ENCODE peak calls at places on chromosomes 2 and 18, in nine cellular contexts. B is CD8-positive, alpha-beta T cell; K is H1; A is upper lobe of right lung; S is neural progenitor cell; R is transverse colon; I is colonic mucosa; T is breast epithelium; W is heart left ventricle. Y is an unnamed sample.

GRCh38 chr2:196528486-196529223 is 110.9 kb upstream of the CCDC150 start:
- DNase-seq in B (no peak), K (no peak), A (no peak), S (no peak), R (no peak), I (no peak), T (no peak), W (no peak), Y (no peak)

GRCh38 chr2:210768329-210768910 is 212.0 kb downstream of the CPS1 start:
- DNase-seq in B (no peak), K (no peak), A (no peak), S (peak; percentile 19), R (no peak), I (no peak), T (no peak), W (no peak), Y (no peak)

GRCh38 chr18:48730010-48730409 is 191.2 kb downstream of the CTIF start:
- DNase-seq in B (no peak), K (no peak), A (no peak), S (no peak), R (no peak), I (no peak), T (no peak), W (peak; percentile 2), Y (no peak)

GRCh38 chr2:46014911-46015654 is 282.1 kb upstream of the EPAS1 start:
- DNase-seq in B (no peak), K (peak; percentile 47), A (no peak), S (peak; percentile 56), R (no peak), I (no peak), T (no peak), W (no peak), Y (peak; percentile 71)

GRCh38 chr2:18883626-18884456 is 294.5 kb upstream of the NT5C1B start:
- DNase-seq in B (no peak), K (no peak), A (no peak), S (peak; percentile 11), R (no peak), I (no peak), T (no peak), W (no peak), Y (peak; percentile 12)

GRCh38 chr2:149860276-149860921 is 272.8 kb upstream of the MMADHC start:
- DNase-seq in B (no peak), K (no peak), A (no peak), S (no peak), R (no peak), I (peak; percentile 19), T (no peak), W (peak; percentile 40), Y (peak; percentile 21)

GRCh38 chr2:135096665-135097446 is 44.8 kb downstream of the RAB3GAP1 start:
- DNase-seq in B (no peak), K (no peak), A (no peak), S (no peak), R (no peak), I (no peak), T (no peak), W (no peak), Y (no peak)

GRCh38 chr2:137173514-137173913 is 408.2 kb downstream of the THSD7B start:
- DNase-seq in B (no peak), K (no peak), A (no peak), S (no peak), R (no peak), I (no peak), T (no peak), W (no peak), Y (no peak)

GRCh38 chr2:180124273-180124881 is 117.3 kb upstream of the CWC22 start:
- DNase-seq in B (no peak), K (no peak), A (no peak), S (peak; percentile 55), R (no peak), I (no peak), T (no peak), W (no peak), Y (no peak)

GRCh38 chr2:227780981-227781630 is 32.5 kb upstream of the CCL20 start:
- DNase-seq in B (no peak), K (no peak), A (no peak), S (no peak), R (peak; percentile 81), I (peak; percentile 89), T (no peak), W (no peak), Y (peak; percentile 71)

GRCh38 chr2:28636491-28636890 is 115.1 kb upstream of the PPP1CB start:
- DNase-seq in B (no peak), K (no peak), A (no peak), S (no peak), R (no peak), I (no peak), T (no peak), W (no peak), Y (no peak)

GRCh38 chr2:197212344-197213262 is 98.0 kb downstream of the ANKRD44 start:
- DNase-seq in B (no peak), K (no peak), A (no peak), S (no peak), R (no peak), I (peak; percentile 29), T (no peak), W (no peak), Y (no peak)

GRCh38 chr2:65114921-65115320 is 15.0 kb downstream of the RAB1A start:
- DNase-seq in B (no peak), K (no peak), A (no peak), S (no peak), R (no peak), I (no peak), T (no peak), W (no peak), Y (no peak)

GRCh38 chr2:101737478-101738240 is 40.2 kb downstream of the MAP4K4 start:
- DNase-seq in B (no peak), K (no peak), A (no peak), S (no peak), R (no peak), I (no peak), T (no peak), W (no peak), Y (no peak)

GRCh38 chr2:190404487-190404886 is 3.7 kb upstream of the MFSD6 start:
- DNase-seq in B (no peak), K (no peak), A (no peak), S (no peak), R (no peak), I (peak; percentile 63), T (no peak), W (no peak), Y (no peak)

GRCh38 chr2:157233506-157233905 is 24.0 kb upstream of the GALNT5 start:
- DNase-seq in B (no peak), K (no peak), A (no peak), S (no peak), R (no peak), I (no peak), T (no peak), W (no peak), Y (no peak)

GRCh38 chr2:54673501-54673998 is 49.9 kb upstream of the EML6 start:
- DNase-seq in B (no peak), K (peak; percentile 45), A (peak; percentile 87), S (no peak), R (peak; percentile 79), I (peak; percentile 87), T (peak; percentile 62), W (peak; percentile 90), Y (peak; percentile 62)

GRCh38 chr2:67880291-67880761 is 182.5 kb downstream of the C1D start:
- DNase-seq in B (no peak), K (no peak), A (no peak), S (peak; percentile 33), R (no peak), I (no peak), T (no peak), W (no peak), Y (peak; percentile 37)

GRCh38 chr18:33372442-33372841 is 68.1 kb downstream of the CCDC178 start:
- DNase-seq in B (no peak), K (no peak), A (no peak), S (no peak), R (no peak), I (no peak), T (no peak), W (no peak), Y (no peak)

DNA sequence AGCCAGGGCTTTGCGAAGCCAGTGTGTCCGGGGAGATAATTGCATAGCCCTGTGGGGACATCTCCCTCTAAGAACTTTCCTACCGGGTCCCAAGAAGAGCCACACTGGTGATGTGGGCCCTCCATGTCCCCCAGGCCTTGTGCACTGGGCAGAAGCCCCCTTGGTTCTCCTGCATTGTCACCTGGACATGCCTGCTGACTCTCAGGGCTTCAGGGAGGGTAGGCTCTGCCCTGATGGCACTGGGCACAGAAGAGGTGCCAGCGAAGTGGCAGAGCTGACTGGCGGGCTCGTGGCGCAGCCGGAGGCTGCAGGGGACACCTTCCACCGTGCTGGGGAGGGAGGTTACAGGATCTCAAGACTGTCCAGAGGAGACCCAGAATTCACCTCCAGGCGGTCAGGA is 28.3 kb downstream of the GLI2 start:
- DNase-seq in B (no peak), K (no peak), A (peak; percentile 40), S (no peak), R (no peak), I (no peak), T (peak; percentile 6), W (peak; percentile 25), Y (no peak)
- H3K4me1 ChIP-seq in B (no peaks in the 10 kb centered on the region), K (peaks cover 24% of the 10 kb centered on the region), A (peaks cover 9% of the 10 kb centered on the region), S (peaks cover 50% of the 10 kb centered on the region), R (peaks cover 14% of the 10 kb centered on the region), I (no peaks in the 10 kb centered on the region), T (no peaks in the 10 kb centered on the region), W (no peaks in the 10 kb centered on the region), Y (no peaks in the 10 kb centered on the region)

DNA sequence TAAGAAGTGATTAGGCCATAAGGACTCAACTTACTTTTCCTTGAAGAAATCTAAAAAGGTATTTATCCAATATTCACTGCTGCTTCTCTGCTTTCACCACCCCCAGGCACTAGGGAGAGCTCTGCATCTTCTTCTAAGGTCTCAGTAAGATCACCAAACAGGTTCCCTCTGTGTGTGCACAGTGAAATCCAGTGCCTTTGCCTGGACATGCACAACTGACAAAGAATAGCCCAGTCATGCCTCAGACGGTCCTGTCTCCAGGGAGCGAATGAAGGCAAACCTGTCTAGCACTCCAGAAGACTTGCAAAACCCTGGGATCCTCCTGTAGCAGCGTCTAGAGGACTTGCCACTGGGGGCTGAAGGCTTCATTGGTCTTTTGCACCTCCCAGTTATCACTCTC is 344.5 kb upstream of the LRATD1 start:
- DNase-seq in B (no peak), K (no peak), A (no peak), S (no peak), R (no peak), I (no peak), T (no peak), W (no peak), Y (no peak)
- TF ChIP-seq CTCF in B (no peak), K (no peak), A (no peak), S (no peak), R (no peak), I (no peak), T (no peak), W (no peak), Y (no peak)

DNA sequence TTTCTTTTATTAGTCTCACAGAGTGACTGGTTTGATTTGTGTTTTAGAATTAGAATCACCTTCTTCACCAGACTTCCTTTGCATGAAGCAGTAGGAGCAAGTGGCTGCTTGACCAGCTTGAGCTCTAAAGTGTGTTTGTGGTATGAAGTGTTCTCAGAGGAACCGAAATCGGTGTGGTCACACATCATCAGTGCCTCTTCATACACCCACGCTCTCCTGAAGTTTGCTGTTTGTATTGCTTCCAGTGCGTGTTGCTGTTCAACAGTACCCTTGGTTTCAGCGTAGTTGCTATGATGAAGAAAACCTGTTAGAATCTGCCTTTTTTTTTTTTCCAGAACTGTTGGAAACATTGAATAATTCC is 77.9 kb downstream of the LIMS1 start:
- DNase-seq in B (peak; percentile 22), K (no peak), A (no peak), S (no peak), R (peak; percentile 51), I (no peak), T (no peak), W (no peak), Y (peak; percentile 90)
- H3K4me1 ChIP-seq in B (peaks cover 5% of the 10 kb centered on the region), K (no peaks in the 10 kb centered on the region), A (peaks cover 59% of the 10 kb centered on the region), S (peaks cover 3% of the 10 kb centered on the region), R (peaks cover 86% of the 10 kb centered on the region), I (no peaks in the 10 kb centered on the region), T (no peaks in the 10 kb centered on the region), W (peaks cover 6% of the 10 kb centered on the region), Y (peaks cover 50% of the 10 kb centered on the region)

GRCh38 chr2:14815201-14815600 is 182.7 kb downstream of the LRATD1 start:
- DNase-seq in B (no peak), K (no peak), A (no peak), S (no peak), R (no peak), I (no peak), T (no peak), W (no peak), Y (no peak)
- TF ChIP-seq CTCF in B (no peak), K (no peak), A (no peak), S (no peak), R (no peak), I (no peak), T (no peak), W (no peak), Y (no peak)